ENCODE peak calls at places on chromosomes 6 and 20, in six cellular contexts. One of them, this sample, is unnamed.
A peak's percentile ranks its signal among the peaks of the same experiment; 100 is the strongest.

GRCh38 chr6:90393232-90393884 is 96.7 kb upstream of the BACH2 start:
- DNase-seq in heart right ventricle: peak; percentile 54
- DNase-seq in pancreas: no peak
- DNase-seq in cardiac muscle cell: peak; percentile 82
- DNase-seq in tibial artery: no peak
- DNase-seq in ovary: peak; percentile 62
- DNase-seq in this sample: peak; percentile 64

GRCh38 chr6:540490-540889 is 116.4 kb downstream of the HUS1B start:
- DNase-seq in heart right ventricle: no peak
- DNase-seq in pancreas: no peak
- DNase-seq in cardiac muscle cell: no peak
- DNase-seq in tibial artery: no peak
- DNase-seq in ovary: no peak
- DNase-seq in this sample: no peak

GRCh38 chr20:5181955-5182354 is 55.1 kb downstream of the CDS2 start:
- DNase-seq in heart right ventricle: no peak
- DNase-seq in pancreas: no peak
- DNase-seq in cardiac muscle cell: no peak
- DNase-seq in tibial artery: no peak
- DNase-seq in ovary: no peak
- DNase-seq in this sample: no peak

GRCh38 chr6:148835920-148836441 is 89.2 kb downstream of the UST start:
- DNase-seq in heart right ventricle: no peak
- DNase-seq in pancreas: no peak
- DNase-seq in cardiac muscle cell: no peak
- DNase-seq in tibial artery: no peak
- DNase-seq in ovary: no peak
- DNase-seq in this sample: peak; percentile 58

GRCh38 chr6:150395388-150396009 is 26.7 kb downstream of the IYD start:
- DNase-seq in heart right ventricle: peak; percentile 47
- DNase-seq in pancreas: no peak
- DNase-seq in cardiac muscle cell: peak; percentile 82
- DNase-seq in tibial artery: no peak
- DNase-seq in ovary: peak; percentile 30
- DNase-seq in this sample: peak; percentile 68

GRCh38 chr20:62208805-62209755 is 11.0 kb downstream of the HRH3 start:
- DNase-seq in heart right ventricle: no peak
- DNase-seq in pancreas: peak; percentile 85
- DNase-seq in cardiac muscle cell: peak; percentile 19
- DNase-seq in tibial artery: no peak
- DNase-seq in ovary: no peak
- DNase-seq in this sample: no peak

GRCh38 chr6:108163644-108164536 is 1.9 kb upstream of the NR2E1 start:
- DNase-seq in heart right ventricle: no peak
- DNase-seq in pancreas: no peak
- DNase-seq in cardiac muscle cell: no peak
- DNase-seq in tibial artery: no peak
- DNase-seq in ovary: no peak
- DNase-seq in this sample: peak; percentile 40

GRCh38 chr20:1935696-1936366 is 40.6 kb downstream of the SIRPA start:
- DNase-seq in heart right ventricle: peak; percentile 70
- DNase-seq in pancreas: no peak
- DNase-seq in cardiac muscle cell: peak; percentile 46
- DNase-seq in tibial artery: no peak
- DNase-seq in ovary: no peak
- DNase-seq in this sample: no peak

GRCh38 chr20:52193133-52193532 is 1.6 kb upstream of the ZFP64 start:
- DNase-seq in heart right ventricle: no peak
- DNase-seq in pancreas: no peak
- DNase-seq in cardiac muscle cell: peak; percentile 19
- DNase-seq in tibial artery: no peak
- DNase-seq in ovary: no peak
- DNase-seq in this sample: no peak

GRCh38 chr6:71287038-71287437 is 1.6 kb upstream of the OGFRL1 start:
- DNase-seq in heart right ventricle: peak; percentile 55
- DNase-seq in pancreas: no peak
- DNase-seq in cardiac muscle cell: no peak
- DNase-seq in tibial artery: no peak
- DNase-seq in ovary: no peak
- DNase-seq in this sample: no peak

GRCh38 chr6:27547157-27548075 is 74.5 kb upstream of the ZNF184 start:
- DNase-seq in heart right ventricle: no peak
- DNase-seq in pancreas: no peak
- DNase-seq in cardiac muscle cell: peak; percentile 58
- DNase-seq in tibial artery: no peak
- DNase-seq in ovary: no peak
- DNase-seq in this sample: peak; percentile 67
- H3K27me3 ChIP-seq in heart right ventricle: peaks cover 99% of the 10 kb centered on the region
- H3K27me3 ChIP-seq in pancreas: peaks cover 85% of the 10 kb centered on the region
- H3K27me3 ChIP-seq in cardiac muscle cell: peaks cover 53% of the 10 kb centered on the region
- H3K27me3 ChIP-seq in tibial artery: no peaks in the 10 kb centered on the region
- H3K27me3 ChIP-seq in ovary: no peaks in the 10 kb centered on the region
- H3K27me3 ChIP-seq in this sample: no peaks in the 10 kb centered on the region

DNA sequence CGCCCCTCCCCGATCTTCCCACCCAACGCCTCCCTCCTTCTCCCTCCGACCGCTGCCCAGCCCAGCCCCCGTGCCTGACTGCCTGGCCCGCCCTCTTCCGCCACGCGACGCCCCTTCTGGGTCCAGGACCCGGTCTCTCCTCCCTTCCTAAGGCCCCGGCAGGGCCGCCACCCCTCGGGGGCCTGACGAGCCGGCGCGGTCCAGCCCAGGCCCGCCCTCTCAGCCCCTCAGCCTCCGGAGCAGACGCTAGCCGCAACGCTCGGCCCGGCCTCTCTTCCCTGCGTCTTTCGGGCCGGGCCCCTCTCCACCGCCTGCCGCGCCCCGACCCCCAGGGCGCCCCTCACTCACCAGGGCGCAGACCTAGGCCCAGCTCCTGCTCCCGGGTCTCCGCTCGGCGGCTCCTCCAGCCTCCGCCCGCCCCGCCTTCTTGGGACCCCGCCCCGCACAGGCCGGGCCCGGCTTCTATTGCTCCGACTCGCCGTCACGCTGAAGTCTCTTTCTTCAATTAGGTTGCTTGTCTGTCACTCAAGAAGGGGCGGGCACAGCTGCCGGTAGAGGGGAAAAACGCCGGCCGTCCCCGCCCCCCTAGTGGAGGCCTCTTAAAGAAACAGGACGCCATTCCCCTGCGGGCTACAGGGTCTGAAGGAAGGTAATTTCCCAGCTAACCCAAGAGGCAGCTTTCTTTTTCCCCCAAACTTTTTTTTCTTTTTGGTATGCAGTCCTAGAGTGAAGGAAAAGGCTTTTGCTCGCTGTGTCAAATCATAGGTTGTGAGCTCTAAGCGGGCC is at the start of gene ELMO2:
- DNase-seq in heart right ventricle: peak; percentile 99
- DNase-seq in pancreas: peak; percentile 98
- DNase-seq in cardiac muscle cell: peak; percentile 99
- DNase-seq in tibial artery: peak; percentile 99
- DNase-seq in ovary: peak; percentile 95
- DNase-seq in this sample: peak; percentile 87
- TF ChIP-seq CTCF in heart right ventricle: peak; percentile 30
- TF ChIP-seq CTCF in pancreas: no peak
- TF ChIP-seq CTCF in cardiac muscle cell: peak; percentile 3
- TF ChIP-seq CTCF in tibial artery: peak; percentile 21
- TF ChIP-seq CTCF in ovary: no peak
- TF ChIP-seq CTCF in this sample: no peak

GRCh38 chr6:27668442-27669275 is 195.8 kb upstream of the ZNF184 start:
- DNase-seq in heart right ventricle: no peak
- DNase-seq in pancreas: no peak
- DNase-seq in cardiac muscle cell: peak; percentile 50
- DNase-seq in tibial artery: no peak
- DNase-seq in ovary: peak; percentile 80
- DNase-seq in this sample: peak; percentile 80
- H3K4me3 ChIP-seq in heart right ventricle: peak overlapping the region; percentile 4
- H3K4me3 ChIP-seq in pancreas: no peak overlapping the region
- H3K4me3 ChIP-seq in cardiac muscle cell: peak overlapping the region; percentile 68
- H3K4me3 ChIP-seq in tibial artery: no peak overlapping the region
- H3K4me3 ChIP-seq in ovary: peak overlapping the region; percentile 34
- H3K4me3 ChIP-seq in this sample: peak overlapping the region; percentile 32

DNA sequence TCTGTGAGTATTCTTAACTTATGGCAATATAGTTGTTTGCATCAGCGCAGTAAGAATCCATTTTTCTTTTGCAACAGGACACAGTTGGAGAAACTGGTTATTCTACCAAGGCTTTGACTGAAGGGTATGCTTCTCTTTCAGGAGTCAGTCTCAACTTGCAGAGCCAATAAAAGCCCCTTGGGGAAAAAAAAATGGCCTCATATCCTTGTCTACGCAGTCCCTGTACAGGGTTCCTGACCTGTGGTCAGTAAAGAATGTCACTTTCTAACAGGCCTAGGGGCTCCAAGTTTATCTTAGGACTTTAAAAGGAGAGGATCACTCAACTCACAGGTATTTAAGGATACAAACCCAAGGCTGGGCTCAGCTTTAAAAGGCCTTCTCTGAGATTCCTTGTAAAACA is 6.9 kb upstream of the RNGTT start:
- DNase-seq in heart right ventricle: no peak
- DNase-seq in pancreas: no peak
- DNase-seq in cardiac muscle cell: no peak
- DNase-seq in tibial artery: no peak
- DNase-seq in ovary: no peak
- DNase-seq in this sample: no peak
- H3K27me3 ChIP-seq in heart right ventricle: no peaks in the 10 kb centered on the region
- H3K27me3 ChIP-seq in pancreas: no peaks in the 10 kb centered on the region
- H3K27me3 ChIP-seq in cardiac muscle cell: peaks cover 15% of the 10 kb centered on the region
- H3K27me3 ChIP-seq in tibial artery: no peaks in the 10 kb centered on the region
- H3K27me3 ChIP-seq in ovary: no peaks in the 10 kb centered on the region
- H3K27me3 ChIP-seq in this sample: no peaks in the 10 kb centered on the region

GRCh38 chr6:125124250-125124777 is 29.3 kb upstream of the TPD52L1 start:
- DNase-seq in heart right ventricle: no peak
- DNase-seq in pancreas: no peak
- DNase-seq in cardiac muscle cell: no peak
- DNase-seq in tibial artery: no peak
- DNase-seq in ovary: no peak
- DNase-seq in this sample: peak; percentile 96
- TF ChIP-seq CTCF in heart right ventricle: no peak
- TF ChIP-seq CTCF in pancreas: no peak
- TF ChIP-seq CTCF in cardiac muscle cell: no peak
- TF ChIP-seq CTCF in tibial artery: no peak
- TF ChIP-seq CTCF in ovary: no peak
- TF ChIP-seq CTCF in this sample: peak; percentile 3

GRCh38 chr20:22825546-22825945 is 209.6 kb upstream of the SSTR4 start:
- DNase-seq in heart right ventricle: no peak
- DNase-seq in pancreas: no peak
- DNase-seq in cardiac muscle cell: no peak
- DNase-seq in tibial artery: no peak
- DNase-seq in ovary: no peak
- DNase-seq in this sample: no peak

GRCh38 chr20:22826306-22827230 is 208.5 kb upstream of the SSTR4 start:
- DNase-seq in heart right ventricle: no peak
- DNase-seq in pancreas: no peak
- DNase-seq in cardiac muscle cell: no peak
- DNase-seq in tibial artery: no peak
- DNase-seq in ovary: no peak
- DNase-seq in this sample: peak; percentile 72

GRCh38 chr20:22825076-22825475 is 210.0 kb upstream of the SSTR4 start:
- DNase-seq in heart right ventricle: no peak
- DNase-seq in pancreas: no peak
- DNase-seq in cardiac muscle cell: no peak
- DNase-seq in tibial artery: no peak
- DNase-seq in ovary: no peak
- DNase-seq in this sample: peak; percentile 83

GRCh38 chr20:22821826-22822225 is 213.3 kb upstream of the SSTR4 start:
- DNase-seq in heart right ventricle: no peak
- DNase-seq in pancreas: no peak
- DNase-seq in cardiac muscle cell: no peak
- DNase-seq in tibial artery: no peak
- DNase-seq in ovary: no peak
- DNase-seq in this sample: no peak

DNA sequence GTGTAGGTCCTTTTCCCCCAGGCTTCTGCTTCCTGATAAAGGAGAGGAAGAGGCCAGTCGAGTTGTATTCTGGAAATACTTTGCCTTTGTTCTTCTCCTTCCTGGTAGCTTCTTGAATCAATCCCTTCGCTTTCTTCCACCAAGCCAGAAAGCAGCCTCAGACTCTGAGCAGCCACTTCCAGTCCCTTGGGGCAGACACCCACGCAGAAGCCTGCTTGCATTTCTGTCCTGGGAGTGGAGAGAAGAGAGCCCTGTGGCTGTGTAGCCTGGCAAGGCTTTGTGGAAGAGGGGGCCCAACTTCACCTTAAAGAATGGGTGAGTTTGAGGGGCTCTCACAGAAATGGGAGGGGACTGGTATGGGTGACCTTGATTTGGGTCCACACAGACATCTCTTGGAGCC is 211.0 kb upstream of the SSTR4 start:
- DNase-seq in heart right ventricle: peak; percentile 11
- DNase-seq in pancreas: no peak
- DNase-seq in cardiac muscle cell: no peak
- DNase-seq in tibial artery: no peak
- DNase-seq in ovary: no peak
- DNase-seq in this sample: no peak
- H3K4me3 ChIP-seq in heart right ventricle: no peak overlapping the region
- H3K4me3 ChIP-seq in pancreas: no peak overlapping the region
- H3K4me3 ChIP-seq in cardiac muscle cell: no peak overlapping the region
- H3K4me3 ChIP-seq in tibial artery: no peak overlapping the region
- H3K4me3 ChIP-seq in ovary: no peak overlapping the region
- H3K4me3 ChIP-seq in this sample: no peak overlapping the region

This sample was measured in bronchial epithelial cell.